ENCODE peak calls at places on chromosome 3, in four cellular contexts. C, B, N and I are unnamed samples.
A peak's percentile ranks its signal among the peaks of the same experiment; 100 is the strongest.

GRCh38 chr3:169528289-169528688 is 135.2 kb downstream of the MECOM start:
- DNase-seq in C (no peak), B (no peak), N (no peak), I (peak; percentile 74)

GRCh38 chr3:54905230-54905888 is 22.5 kb downstream of the LRTM1 start:
- DNase-seq in C (no peak), B (no peak), N (no peak), I (peak; percentile 27)

GRCh38 chr3:190534386-190534785 is 20.5 kb downstream of the IL1RAP start:
- DNase-seq in C (peak; percentile 38), B (no peak), N (no peak), I (no peak)

GRCh38 chr3:196654691-196655090 is 15.2 kb downstream of the NRROS start:
- DNase-seq in C (peak; percentile 85), B (no peak), N (no peak), I (peak; percentile 62)

GRCh38 chr3:42855219-42855546 is 20.5 kb downstream of the CYP8B1 start:
- DNase-seq in C (no peak), B (no peak), N (no peak), I (no peak)

GRCh38 chr3:106825962-106826605 is 551.2 kb upstream of the CCDC54 start:
- DNase-seq in C (peak; percentile 26), B (peak; percentile 13), N (no peak), I (peak; percentile 29)

GRCh38 chr3:36505393-36505792 is 125.1 kb downstream of the STAC start:
- DNase-seq in C (no peak), B (no peak), N (no peak), I (no peak)

GRCh38 chr3:102181202-102181920 is 253.5 kb upstream of the ZPLD1 start:
- DNase-seq in C (no peak), B (no peak), N (no peak), I (peak; percentile 32)

GRCh38 chr3:41117398-41117870 is 81.9 kb upstream of the CTNNB1 start:
- DNase-seq in C (peak; percentile 98), B (peak; percentile 15), N (no peak), I (peak; percentile 85)

GRCh38 chr3:98329392-98330124 is 24.1 kb upstream of the OR5K4 start:
- DNase-seq in C (peak; percentile 38), B (peak; percentile 78), N (peak; percentile 63), I (no peak)

GRCh38 chr3:128495435-128495970 is 2.5 kb upstream of the GATA2 start:
- DNase-seq in C (no peak), B (no peak), N (no peak), I (no peak)

GRCh38 chr3:157393076-157393475 is 43.6 kb upstream of the PTX3 start:
- DNase-seq in C (no peak), B (no peak), N (no peak), I (no peak)

GRCh38 chr3:9028134-9028533 is 64.9 kb upstream of the RAD18 start:
- DNase-seq in C (no peak), B (no peak), N (no peak), I (peak; percentile 81)

GRCh38 chr3:53027254-53027844 is 18.5 kb downstream of the SFMBT1 start:
- DNase-seq in C (no peak), B (no peak), N (no peak), I (no peak)

GRCh38 chr3:132654190-132654589 is 5.4 kb downstream of the ACAD11 start:
- DNase-seq in C (no peak), B (no peak), N (no peak), I (no peak)

GRCh38 chr3:53113293-53114010 is 16.8 kb downstream of the RFT1 start:
- DNase-seq in C (no peak), B (no peak), N (no peak), I (no peak)

GRCh38 chr3:4977001-4977888 is 2.0 kb upstream of the BHLHE40 start:
- DNase-seq in C (peak; percentile 95), B (peak; percentile 64), N (no peak), I (peak; percentile 93)

GRCh38 chr3:50369271-50369670 is 9.9 kb upstream of the TMEM115 start:
- DNase-seq in C (no peak), B (no peak), N (no peak), I (no peak)

GRCh38 chr3:133987136-133987535 is 42.6 kb downstream of the SLCO2A1 start:
- DNase-seq in C (no peak), B (no peak), N (no peak), I (no peak)
- H3K4me2 ChIP-seq in C (no peak overlapping the region), B (no peak overlapping the region), N (no peak overlapping the region), I (no peak overlapping the region)

GRCh38 chr3:165457096-165457495 is 260.9 kb upstream of the SLITRK3 start:
- DNase-seq in C (no peak), B (no peak), N (no peak), I (no peak)

GRCh38 chr3:165459111-165459510 is 262.9 kb upstream of the SLITRK3 start:
- DNase-seq in C (peak; percentile 38), B (no peak), N (no peak), I (no peak)

GRCh38 chr3:165462616-165463334 is 266.6 kb upstream of the SLITRK3 start:
- DNase-seq in C (no peak), B (no peak), N (no peak), I (no peak)

GRCh38 chr3:165463546-165463945 is 267.4 kb upstream of the SLITRK3 start:
- DNase-seq in C (no peak), B (no peak), N (no peak), I (no peak)

DNA sequence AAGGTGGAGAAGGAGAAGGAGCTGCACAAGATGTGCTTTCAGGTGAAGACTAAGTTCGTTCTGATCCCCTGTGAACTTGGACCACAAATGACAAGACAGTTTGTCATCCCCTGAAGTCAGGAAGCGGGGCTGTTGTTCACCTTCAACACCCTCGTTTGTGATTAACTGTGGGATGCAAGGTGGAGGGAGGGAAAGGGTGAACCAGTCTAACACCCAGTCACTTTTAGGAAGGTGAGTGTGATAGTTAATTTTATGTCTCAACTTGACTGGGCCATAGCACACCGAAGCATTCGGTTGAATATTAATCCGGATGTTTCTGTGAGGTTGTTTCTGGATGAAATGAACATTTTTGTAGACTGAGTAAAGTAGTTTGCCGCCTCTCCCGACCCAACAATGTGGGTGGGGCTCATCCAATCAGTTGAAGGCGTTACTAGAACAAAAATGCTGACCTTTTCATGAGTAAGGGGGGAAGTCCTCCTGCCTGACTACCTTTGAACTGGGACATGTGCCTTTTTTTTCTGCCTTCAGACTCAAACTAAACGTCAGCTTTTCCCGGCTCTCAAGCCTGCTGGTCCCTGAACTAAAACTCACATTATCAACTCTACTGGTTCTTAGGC is 263.8 kb upstream of the SLITRK3 start:
- DNase-seq in C (peak; percentile 41), B (no peak), N (no peak), I (no peak)
- H2AFZ ChIP-seq in C (peak overlapping the region; percentile 52), B (no peak overlapping the region), N (peak overlapping the region; percentile 17), I (no peak overlapping the region)

GRCh38 chr3:142649996-142650693 is 54.0 kb downstream of the PLS1 start:
- DNase-seq in C (no peak), B (no peak), N (no peak), I (no peak)

GRCh38 chr3:142651711-142652110 is 55.5 kb downstream of the PLS1 start:
- DNase-seq in C (no peak), B (no peak), N (no peak), I (no peak)

GRCh38 chr3:142646020-142646783 is 50.0 kb downstream of the PLS1 start:
- DNase-seq in C (peak; percentile 66), B (no peak), N (no peak), I (no peak)

GRCh38 chr3:142647856-142648255 is 51.7 kb downstream of the PLS1 start:
- DNase-seq in C (peak; percentile 78), B (no peak), N (no peak), I (no peak)

DNA sequence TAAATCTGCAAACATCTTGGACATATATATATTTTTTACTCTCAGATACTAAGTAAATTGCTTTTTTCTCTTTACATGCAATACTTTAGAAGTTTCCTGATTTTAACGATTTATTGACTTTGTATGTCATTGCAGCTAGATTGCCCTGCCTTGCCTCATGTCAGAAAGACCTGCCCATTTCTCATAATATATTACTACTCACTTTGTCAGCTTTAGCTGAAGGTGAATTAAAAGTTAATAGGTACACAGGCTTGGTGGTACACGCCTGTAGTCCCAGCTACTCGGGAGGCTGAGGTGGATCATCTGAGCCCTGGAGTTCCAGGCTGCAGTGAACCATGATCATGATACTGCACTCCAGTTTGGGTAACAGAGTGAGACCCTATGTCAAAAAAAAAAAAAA is 52.8 kb downstream of the PLS1 start:
- DNase-seq in C (no peak), B (no peak), N (no peak), I (no peak)
- H3K27ac ChIP-seq in C (no peak overlapping the region), B (no peak overlapping the region), N (no peak overlapping the region), I (no peak overlapping the region)

GRCh38 chr3:112550859-112551258 is 10.9 kb downstream of the ATG3 start:
- DNase-seq in C (no peak), B (no peak), N (no peak), I (no peak)

GRCh38 chr3:112546216-112546759 is 15.5 kb downstream of the ATG3 start:
- DNase-seq in C (peak; percentile 75), B (no peak), N (no peak), I (no peak)
- H3K4me2 ChIP-seq in C (peak overlapping the region; percentile 56), B (no peak overlapping the region), N (no peak overlapping the region), I (no peak overlapping the region)

GRCh38 chr3:82067420-82067819 is 306.0 kb upstream of the GBE1 start:
- DNase-seq in C (no peak), B (no peak), N (no peak), I (no peak)
- H2AFZ ChIP-seq in C (no peak overlapping the region), B (no peak overlapping the region), N (peak overlapping the region; percentile 35), I (no peak overlapping the region)